ENCODE peak calls at places on chromosome 4, in six cellular contexts. T is IMR-90; P is WTC11; E is iPS-NIHi11; V is stimulated activated CD8-positive, alpha-beta memory T cell treated with anti-CD3 and anti-CD28 coated beads, Interleukin-7, amount 100 ng/mL, for 24 hours; H is AG10803. C is an unnamed sample.

GRCh38 chr4:113639311-113639710 is 122.2 kb downstream of the CAMK2D start:
- DNase-seq in T (no peak), P (no peak), E (no peak), V (no peak), H (no peak), C (no peak)

GRCh38 chr4:42641155-42641554 is 15.8 kb downstream of the ATP8A1 start:
- DNase-seq in T (no peak), P (no peak), E (no peak), V (no peak), H (no peak), C (no peak)

GRCh38 chr4:73417973-73418372 is 13.9 kb downstream of the ALB start:
- DNase-seq in T (peak), P (no peak), E (peak), V (no peak), H (no peak), C (no peak)

GRCh38 chr4:91958651-91959050 is 345.1 kb upstream of the GRID2 start:
- DNase-seq in T (peak), P (peak), E (peak), V (no peak), H (no peak), C (peak)

GRCh38 chr4:48578132-48578964 is 88.3 kb downstream of the ZAR1 start:
- DNase-seq in T (peak), P (peak), E (peak), V (peak), H (peak), C (peak)

GRCh38 chr4:173424899-173425805 is 26.2 kb upstream of the SCRG1 start:
- DNase-seq in T (peak), P (no peak), E (no peak), V (no peak), H (peak), C (peak)

GRCh38 chr4:138865765-138866164 is 149.8 kb upstream of the NOCT start:
- DNase-seq in T (no peak), P (no peak), E (no peak), V (no peak), H (no peak), C (no peak)

GRCh38 chr4:1300466-1301455 is 11.1 kb downstream of the MAEA start:
- DNase-seq in T (peak), P (no peak), E (no peak), V (no peak), H (peak), C (peak)

GRCh38 chr4:3524920-3525319 is 7.3 kb downstream of the LRPAP1 start:
- DNase-seq in T (no peak), P (peak), E (no peak), V (no peak), H (no peak), C (no peak)

GRCh38 chr4:153950100-153950979 is 161.5 kb upstream of the SFRP2 start:
- DNase-seq in T (no peak), P (no peak), E (no peak), V (no peak), H (no peak), C (peak)

GRCh38 chr4:101019941-101020401 is 327.4 kb downstream of the PPP3CA start:
- DNase-seq in T (peak), P (no peak), E (no peak), V (no peak), H (no peak), C (peak)

GRCh38 chr4:182062936-182063335 is 180.3 kb upstream of the TENM3 start:
- DNase-seq in T (peak), P (no peak), E (no peak), V (no peak), H (peak), C (peak)

GRCh38 chr4:702618-703048 is 3.0 kb upstream of the PCGF3 start:
- DNase-seq in T (no peak), P (no peak), E (no peak), V (no peak), H (no peak), C (no peak)

GRCh38 chr4:23373269-23373668 is 516.6 kb downstream of the PPARGC1A start:
- DNase-seq in T (peak), P (no peak), E (peak), V (no peak), H (no peak), C (peak)

GRCh38 chr4:183438458-183439113 is 5.8 kb upstream of the CDKN2AIP start:
- DNase-seq in T (peak), P (no peak), E (no peak), V (no peak), H (peak), C (peak)

GRCh38 chr4:163332526-163333405 is at the start of gene NPY1R:
- DNase-seq in T (peak), P (peak), E (peak), V (no peak), H (peak), C (peak)

C was measured in astrocyte.